ENCODE peak calls at places on chromosomes 7 and 10, in six cellular contexts. One of them, this sample, is unnamed. For H3K4me1, the result is how much of the 10 kb centered on the place peaks cover.

GRCh38 chr10:97020452-97021400 is 165.0 kb downstream of the SLIT1 start:
- DNase-seq in suprapubic skin: no peak
- DNase-seq in Peyer's patch: no peak
- DNase-seq in fibroblast of lung: no peak
- DNase-seq in kidney: no peak
- DNase-seq in stomach: peak
- DNase-seq in this sample: no peak

GRCh38 chr7:117279931-117280525 is 42.8 kb downstream of the WNT2 start:
- DNase-seq in fibroblast of lung: no peak
- DNase-seq in stomach: no peak
- DNase-seq in kidney: peak
- DNase-seq in Peyer's patch: no peak
- DNase-seq in suprapubic skin: peak
- DNase-seq in this sample: no peak

GRCh38 chr10:34589275-34589674 is 225.8 kb downstream of the PARD3 start:
- DNase-seq in fibroblast of lung: no peak
- DNase-seq in suprapubic skin: no peak
- DNase-seq in kidney: no peak
- DNase-seq in Peyer's patch: no peak
- DNase-seq in stomach: no peak
- DNase-seq in this sample: no peak

GRCh38 chr10:19921300-19922140 is 105.3 kb downstream of the PLXDC2 start:
- DNase-seq in stomach: no peak
- DNase-seq in fibroblast of lung: peak
- DNase-seq in Peyer's patch: no peak
- DNase-seq in kidney: no peak
- DNase-seq in suprapubic skin: no peak
- DNase-seq in this sample: peak

GRCh38 chr7:78018541-78019456 is 220.2 kb downstream of the PHTF2 start:
- DNase-seq in Peyer's patch: peak
- DNase-seq in stomach: no peak
- DNase-seq in kidney: peak
- DNase-seq in fibroblast of lung: peak
- DNase-seq in suprapubic skin: no peak
- DNase-seq in this sample: peak

GRCh38 chr7:94042381-94042780 is 38.2 kb upstream of the BET1 start:
- DNase-seq in kidney: no peak
- DNase-seq in stomach: no peak
- DNase-seq in fibroblast of lung: no peak
- DNase-seq in Peyer's patch: no peak
- DNase-seq in suprapubic skin: no peak
- DNase-seq in this sample: no peak

GRCh38 chr7:51467384-51468017 is 150.9 kb upstream of the COBL start:
- DNase-seq in suprapubic skin: no peak
- DNase-seq in stomach: no peak
- DNase-seq in fibroblast of lung: no peak
- DNase-seq in Peyer's patch: no peak
- DNase-seq in kidney: no peak
- DNase-seq in this sample: no peak

GRCh38 chr7:78127009-78127408 is 328.4 kb downstream of the PHTF2 start:
- DNase-seq in stomach: no peak
- DNase-seq in kidney: no peak
- DNase-seq in suprapubic skin: no peak
- DNase-seq in Peyer's patch: no peak
- DNase-seq in fibroblast of lung: no peak
- DNase-seq in this sample: no peak

GRCh38 chr7:78616539-78616938 is 818.0 kb downstream of the PHTF2 start:
- DNase-seq in fibroblast of lung: no peak
- DNase-seq in suprapubic skin: no peak
- DNase-seq in kidney: no peak
- DNase-seq in stomach: no peak
- DNase-seq in Peyer's patch: no peak
- DNase-seq in this sample: no peak

GRCh38 chr7:70303309-70303708 is 705.0 kb downstream of the AUTS2 start:
- DNase-seq in suprapubic skin: no peak
- DNase-seq in kidney: no peak
- DNase-seq in fibroblast of lung: no peak
- DNase-seq in stomach: no peak
- DNase-seq in Peyer's patch: no peak
- DNase-seq in this sample: no peak

GRCh38 chr10:59997807-59998525 is 91.6 kb upstream of the CCDC6 start:
- DNase-seq in kidney: no peak
- DNase-seq in suprapubic skin: no peak
- DNase-seq in Peyer's patch: no peak
- DNase-seq in fibroblast of lung: no peak
- DNase-seq in stomach: peak
- DNase-seq in this sample: no peak

GRCh38 chr10:48926764-48927163 is 12.9 kb downstream of the LRRC18 start:
- DNase-seq in stomach: no peak
- DNase-seq in Peyer's patch: no peak
- DNase-seq in kidney: no peak
- DNase-seq in suprapubic skin: no peak
- DNase-seq in fibroblast of lung: no peak
- DNase-seq in this sample: no peak

GRCh38 chr10:128934492-128934891 is 532.5 kb upstream of the MGMT start:
- DNase-seq in suprapubic skin: no peak
- DNase-seq in stomach: no peak
- DNase-seq in Peyer's patch: no peak
- DNase-seq in fibroblast of lung: no peak
- DNase-seq in kidney: no peak
- DNase-seq in this sample: no peak

GRCh38 chr7:145265180-145265579 is 429.3 kb upstream of the TPK1 start:
- DNase-seq in Peyer's patch: no peak
- DNase-seq in fibroblast of lung: no peak
- DNase-seq in kidney: no peak
- DNase-seq in suprapubic skin: no peak
- DNase-seq in stomach: no peak
- DNase-seq in this sample: no peak

GRCh38 chr7:151784843-151785680 is 91.9 kb downstream of the PRKAG2 start:
- DNase-seq in suprapubic skin: no peak
- DNase-seq in Peyer's patch: no peak
- DNase-seq in stomach: no peak
- DNase-seq in kidney: peak
- DNase-seq in fibroblast of lung: no peak
- DNase-seq in this sample: no peak

GRCh38 chr10:75408512-75408881 is 6.9 kb upstream of the ZNF503 start:
- DNase-seq in Peyer's patch: no peak
- DNase-seq in fibroblast of lung: no peak
- DNase-seq in kidney: peak
- DNase-seq in stomach: no peak
- DNase-seq in suprapubic skin: no peak
- DNase-seq in this sample: peak

GRCh38 chr10:131310054-131310903 is 1.2 kb downstream of the TCERG1L start:
- DNase-seq in Peyer's patch: no peak
- DNase-seq in kidney: no peak
- DNase-seq in stomach: no peak
- DNase-seq in fibroblast of lung: no peak
- DNase-seq in suprapubic skin: no peak
- DNase-seq in this sample: no peak

GRCh38 chr7:37275086-37275485 is 173.6 kb downstream of the ELMO1 start:
- DNase-seq in suprapubic skin: no peak
- DNase-seq in fibroblast of lung: no peak
- DNase-seq in stomach: no peak
- DNase-seq in kidney: no peak
- DNase-seq in Peyer's patch: no peak
- DNase-seq in this sample: no peak

GRCh38 chr7:27164381-27165088 is 802 bp downstream of the HOXA9 start:
- DNase-seq in suprapubic skin: no peak
- DNase-seq in stomach: no peak
- DNase-seq in fibroblast of lung: no peak
- DNase-seq in Peyer's patch: no peak
- DNase-seq in kidney: peak
- DNase-seq in this sample: peak
- H3K27ac ChIP-seq in suprapubic skin: peak
- H3K27ac ChIP-seq in stomach: no peak
- H3K27ac ChIP-seq in fibroblast of lung: no peak
- H3K27ac ChIP-seq in Peyer's patch: peak
- H3K27ac ChIP-seq in kidney: peak
- H3K27ac ChIP-seq in this sample: peak

GRCh38 chr7:63071396-63071795 is 927.3 kb upstream of the ZNF722 start:
- DNase-seq in fibroblast of lung: no peak
- DNase-seq in suprapubic skin: no peak
- DNase-seq in stomach: peak
- DNase-seq in Peyer's patch: no peak
- DNase-seq in kidney: no peak
- DNase-seq in this sample: no peak

GRCh38 chr7:63072806-63073205 is 925.8 kb upstream of the ZNF722 start:
- DNase-seq in stomach: no peak
- DNase-seq in Peyer's patch: no peak
- DNase-seq in suprapubic skin: no peak
- DNase-seq in kidney: no peak
- DNase-seq in fibroblast of lung: no peak
- DNase-seq in this sample: no peak

GRCh38 chr7:63073736-63074135 is 924.9 kb upstream of the ZNF722 start:
- DNase-seq in fibroblast of lung: no peak
- DNase-seq in stomach: no peak
- DNase-seq in suprapubic skin: no peak
- DNase-seq in Peyer's patch: no peak
- DNase-seq in kidney: no peak
- DNase-seq in this sample: no peak

GRCh38 chr7:63071920-63072319 is 926.7 kb upstream of the ZNF722 start:
- DNase-seq in Peyer's patch: no peak
- DNase-seq in suprapubic skin: no peak
- DNase-seq in stomach: no peak
- DNase-seq in fibroblast of lung: no peak
- DNase-seq in kidney: no peak
- DNase-seq in this sample: no peak

DNA sequence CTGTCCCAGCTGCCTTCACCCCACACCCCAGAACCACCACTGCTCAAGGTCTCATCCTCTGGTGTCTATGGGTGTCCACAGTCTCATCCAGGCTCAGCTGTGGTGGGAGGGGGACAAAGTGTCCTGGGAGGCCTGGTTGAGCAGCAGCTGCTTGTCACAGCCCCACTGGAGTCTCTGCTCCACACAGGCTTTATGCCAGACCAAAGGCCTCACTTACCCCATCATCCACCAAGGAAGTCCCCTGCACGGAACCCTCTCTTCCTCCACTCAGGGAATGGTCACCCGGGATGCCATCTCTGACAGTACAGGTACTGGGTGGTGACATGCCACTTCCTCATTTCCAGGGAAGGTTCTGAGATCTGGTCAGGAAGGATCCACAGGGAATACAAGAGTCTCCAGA is 925.4 kb upstream of the ZNF722 start:
- DNase-seq in kidney: no peak
- DNase-seq in stomach: no peak
- DNase-seq in Peyer's patch: no peak
- DNase-seq in fibroblast of lung: no peak
- DNase-seq in suprapubic skin: no peak
- DNase-seq in this sample: no peak
- H3K4me1 ChIP-seq in kidney: under half
- H3K4me1 ChIP-seq in stomach: under half
- H3K4me1 ChIP-seq in Peyer's patch: under half
- H3K4me1 ChIP-seq in fibroblast of lung: under half
- H3K4me1 ChIP-seq in suprapubic skin: under half
- H3K4me1 ChIP-seq in this sample: under half

GRCh38 chr7:22856437-22856836 is 33.8 kb upstream of the TOMM7 start:
- DNase-seq in kidney: no peak
- DNase-seq in suprapubic skin: no peak
- DNase-seq in Peyer's patch: no peak
- DNase-seq in stomach: no peak
- DNase-seq in fibroblast of lung: peak
- DNase-seq in this sample: no peak

GRCh38 chr7:22859676-22860290 is 37.1 kb upstream of the TOMM7 start:
- DNase-seq in stomach: no peak
- DNase-seq in kidney: no peak
- DNase-seq in Peyer's patch: no peak
- DNase-seq in fibroblast of lung: peak
- DNase-seq in suprapubic skin: no peak
- DNase-seq in this sample: peak

GRCh38 chr7:22858640-22859561 is 36.3 kb upstream of the TOMM7 start:
- DNase-seq in kidney: no peak
- DNase-seq in Peyer's patch: no peak
- DNase-seq in suprapubic skin: no peak
- DNase-seq in fibroblast of lung: peak
- DNase-seq in stomach: no peak
- DNase-seq in this sample: peak

GRCh38 chr7:22860337-22860736 is 37.7 kb upstream of the TOMM7 start:
- DNase-seq in Peyer's patch: no peak
- DNase-seq in stomach: no peak
- DNase-seq in kidney: no peak
- DNase-seq in fibroblast of lung: no peak
- DNase-seq in suprapubic skin: no peak
- DNase-seq in this sample: no peak

GRCh38 chr7:22858274-22858639 is 35.6 kb upstream of the TOMM7 start:
- DNase-seq in suprapubic skin: no peak
- DNase-seq in Peyer's patch: no peak
- DNase-seq in fibroblast of lung: no peak
- DNase-seq in kidney: no peak
- DNase-seq in stomach: no peak
- DNase-seq in this sample: no peak
- H3K27ac ChIP-seq in suprapubic skin: peak
- H3K27ac ChIP-seq in Peyer's patch: no peak
- H3K27ac ChIP-seq in fibroblast of lung: peak
- H3K27ac ChIP-seq in kidney: no peak
- H3K27ac ChIP-seq in stomach: no peak
- H3K27ac ChIP-seq in this sample: peak

GRCh38 chr10:17212802-17213204 is 11.3 kb upstream of the TRDMT1 start:
- DNase-seq in fibroblast of lung: no peak
- DNase-seq in suprapubic skin: no peak
- DNase-seq in kidney: no peak
- DNase-seq in stomach: no peak
- DNase-seq in Peyer's patch: no peak
- DNase-seq in this sample: no peak
- H3K4me1 ChIP-seq in fibroblast of lung: under half
- H3K4me1 ChIP-seq in suprapubic skin: under half
- H3K4me1 ChIP-seq in kidney: under half
- H3K4me1 ChIP-seq in stomach: under half
- H3K4me1 ChIP-seq in Peyer's patch: under half
- H3K4me1 ChIP-seq in this sample: half or more

GRCh38 chr7:81719865-81720264 is 50.0 kb downstream of the HGF start:
- DNase-seq in fibroblast of lung: no peak
- DNase-seq in suprapubic skin: no peak
- DNase-seq in kidney: no peak
- DNase-seq in stomach: no peak
- DNase-seq in Peyer's patch: no peak
- DNase-seq in this sample: no peak

GRCh38 chr7:81725496-81726117 is 44.2 kb downstream of the HGF start:
- DNase-seq in fibroblast of lung: peak
- DNase-seq in Peyer's patch: no peak
- DNase-seq in suprapubic skin: no peak
- DNase-seq in stomach: no peak
- DNase-seq in kidney: no peak
- DNase-seq in this sample: peak

GRCh38 chr7:81721428-81721827 is 48.4 kb downstream of the HGF start:
- DNase-seq in fibroblast of lung: no peak
- DNase-seq in Peyer's patch: no peak
- DNase-seq in kidney: no peak
- DNase-seq in stomach: no peak
- DNase-seq in suprapubic skin: no peak
- DNase-seq in this sample: no peak

GRCh38 chr7:81725003-81725402 is 44.8 kb downstream of the HGF start:
- DNase-seq in stomach: no peak
- DNase-seq in kidney: no peak
- DNase-seq in suprapubic skin: no peak
- DNase-seq in Peyer's patch: no peak
- DNase-seq in fibroblast of lung: peak
- DNase-seq in this sample: no peak
- H3K27ac ChIP-seq in stomach: no peak
- H3K27ac ChIP-seq in kidney: no peak
- H3K27ac ChIP-seq in suprapubic skin: no peak
- H3K27ac ChIP-seq in Peyer's patch: no peak
- H3K27ac ChIP-seq in fibroblast of lung: peak
- H3K27ac ChIP-seq in this sample: no peak